ENCODE peak calls at places on chromosome 20, in five cellular contexts. Z is GM23338, L is uterus, D is BJ, F is fibroblast of mammary gland. G is an unnamed sample.

GRCh38 chr20:2451939-2452732 is 18.5 kb downstream of the SNRPB start:
- DNase-seq in D (no peak), F (peak), L (peak), Z (peak), G (peak)

GRCh38 chr20:18263723-18264122 is 24.6 kb upstream of the ZNF133 start:
- DNase-seq in Z (no peak), D (no peak), F (peak), L (no peak), G (peak)

GRCh38 chr20:14232650-14233049 is 104.8 kb downstream of the FLRT3 start:
- DNase-seq in L (no peak), D (no peak), Z (no peak), F (no peak), G (peak)

GRCh38 chr20:2820084-2820895 is 4.1 kb downstream of the TMEM239 start:
- DNase-seq in D (no peak), L (peak), F (peak), Z (peak), G (peak)

GRCh38 chr20:63281741-63282665 is 9.4 kb downstream of the ARFGAP1 start:
- DNase-seq in D (no peak), Z (no peak), F (no peak), L (no peak), G (no peak)

GRCh38 chr20:33653218-33653899 is 8.8 kb upstream of the C20orf144 start:
- DNase-seq in D (peak), L (peak), F (peak), Z (peak), G (peak)

GRCh38 chr20:60206259-60206658 is 248.0 kb downstream of the CDH26 start:
- DNase-seq in L (no peak), F (peak), D (no peak), Z (peak), G (peak)

GRCh38 chr20:3889489-3890409 is 562 bp downstream of the PANK2 start:
- DNase-seq in L (peak), F (no peak), Z (peak), D (no peak), G (no peak)

GRCh38 chr20:7770578-7770977 is 169.7 kb downstream of the HAO1 start:
- DNase-seq in D (no peak), Z (no peak), F (peak), L (no peak), G (no peak)

GRCh38 chr20:35462351-35462750 is 7.0 kb downstream of the CEP250 start:
- DNase-seq in F (no peak), Z (no peak), L (no peak), D (no peak), G (no peak)

GRCh38 chr20:51696304-51697118 is 71.7 kb downstream of the ATP9A start:
- DNase-seq in Z (no peak), F (peak), D (no peak), L (peak), G (peak)

GRCh38 chr20:19806806-19807691 is 49.0 kb downstream of the RIN2 start:
- DNase-seq in Z (no peak), D (no peak), L (no peak), F (peak), G (peak)

GRCh38 chr20:35226775-35227681 is 538 bp downstream of the MMP24 start:
- DNase-seq in Z (peak), F (peak), D (no peak), L (peak), G (peak)

GRCh38 chr20:13492001-13492480 is 146.7 kb downstream of the TASP1 start:
- DNase-seq in L (peak), D (peak), Z (peak), F (peak), G (peak)

GRCh38 chr20:33570743-33571142 is 80.8 kb downstream of the CBFA2T2 start:
- DNase-seq in Z (no peak), D (no peak), F (no peak), L (no peak), G (no peak)

GRCh38 chr20:1786061-1786460 is 109.1 kb upstream of the SIRPA start:
- DNase-seq in F (no peak), L (no peak), Z (no peak), D (no peak), G (no peak)

GRCh38 chr20:18001131-18001921 is 32.5 kb downstream of the MGME1 start:
- DNase-seq in F (peak), L (peak), Z (no peak), D (peak), G (peak)

GRCh38 chr20:62887147-62887859 is 25.7 kb upstream of the TCFL5 start:
- DNase-seq in F (peak), L (no peak), D (peak), Z (no peak), G (peak)

GRCh38 chr20:58719971-58720371 is 27.4 kb downstream of the NPEPL1 start:
- DNase-seq in Z (no peak), L (peak), F (no peak), D (no peak), G (no peak)

GRCh38 chr20:58839474-58839874 is 11.2 kb downstream of the GNAS-AS1 start:
- DNase-seq in F (peak), L (no peak), D (no peak), Z (peak), G (peak)

GRCh38 chr20:13262302-13262650 is 41.2 kb downstream of the ISM1 start:
- DNase-seq in D (no peak), Z (no peak), F (no peak), L (no peak), G (no peak)

GRCh38 chr20:23060629-23061028 is 11.2 kb upstream of the THBD start:
- DNase-seq in L (no peak), F (no peak), Z (no peak), D (no peak), G (no peak)

GRCh38 chr20:46057856-46058655 is 29.0 kb downstream of the SLC12A5 start:
- DNase-seq in Z (peak), F (peak), D (no peak), L (peak), G (peak)

GRCh38 chr20:3765171-3765887 is 2.2 kb downstream of the ADISSP start:
- DNase-seq in Z (no peak), L (no peak), F (no peak), D (no peak), G (no peak)

GRCh38 chr20:63441136-63441776 is 31.2 kb downstream of the KCNQ2 start:
- DNase-seq in L (no peak), D (no peak), Z (no peak), F (no peak), G (no peak)

GRCh38 chr20:59063358-59064213 is 21.0 kb upstream of the PRELID3B start:
- DNase-seq in Z (no peak), L (peak), D (no peak), F (peak), G (peak)

GRCh38 chr20:18359854-18360253 is 71.5 kb downstream of the ZNF133 start:
- DNase-seq in D (no peak), L (no peak), F (no peak), Z (no peak), G (no peak)

GRCh38 chr20:42432931-42433330 is 756.8 kb downstream of the PTPRT start:
- DNase-seq in F (no peak), D (no peak), Z (no peak), L (peak), G (peak)

GRCh38 chr20:46220808-46221207 is 87.5 kb downstream of the CDH22 start:
- DNase-seq in Z (peak), F (no peak), D (no peak), L (no peak), G (no peak)

GRCh38 chr20:17262786-17263185 is 35.9 kb downstream of the PCSK2 start:
- DNase-seq in F (no peak), D (no peak), Z (peak), L (no peak), G (no peak)

GRCh38 chr20:50434653-50435396 is 75.4 kb upstream of the PTPN1 start:
- DNase-seq in L (no peak), F (peak), Z (no peak), D (peak), G (peak)

GRCh38 chr20:57620999-57621398 is 773 bp upstream of the ZBP1 start:
- DNase-seq in F (no peak), Z (no peak), D (no peak), L (no peak), G (no peak)
- H3K4me3 ChIP-seq in F (no peak), Z (no peak), D (no peak), L (no peak), G (no peak)

GRCh38 chr20:6053776-6054688 is at the start of gene LRRN4:
- DNase-seq in Z (peak), F (peak), D (no peak), L (no peak), G (peak)
- H3K4me3 ChIP-seq in Z (peak), F (no peak), D (no peak), L (no peak), G (no peak)

GRCh38 chr20:38674178-38675133 is 49.8 kb upstream of the SLC32A1 start:
- DNase-seq in Z (peak), L (no peak), D (no peak), F (peak), G (peak)
- H3K4me3 ChIP-seq in Z (peak), L (peak), D (peak), F (peak), G (peak)

GRCh38 chr20:49285813-49286494 is 8.1 kb upstream of the ZNFX1 start:
- DNase-seq in D (no peak), Z (no peak), F (no peak), L (no peak), G (no peak)
- H3K4me3 ChIP-seq in D (no peak), Z (peak), F (no peak), L (no peak), G (no peak)

GRCh38 chr20:48951646-48952045 is 30.1 kb downstream of the ARFGEF2 start:
- DNase-seq in F (no peak), L (no peak), D (no peak), Z (no peak), G (no peak)

GRCh38 chr20:48948612-48949011 is 27.1 kb downstream of the ARFGEF2 start:
- DNase-seq in Z (peak), L (no peak), D (no peak), F (no peak), G (no peak)

GRCh38 chr20:48952656-48953055 is 31.1 kb downstream of the ARFGEF2 start:
- DNase-seq in D (no peak), Z (no peak), F (no peak), L (no peak), G (no peak)

GRCh38 chr20:48951041-48951440 is 29.5 kb downstream of the ARFGEF2 start:
- DNase-seq in L (no peak), F (no peak), Z (no peak), D (no peak), G (no peak)

GRCh38 chr20:48949304-48950170 is 28.0 kb downstream of the ARFGEF2 start:
- DNase-seq in F (no peak), L (no peak), Z (peak), D (no peak), G (no peak)
- H3K4me3 ChIP-seq in F (no peak), L (no peak), Z (no peak), D (no peak), G (no peak)

GRCh38 chr20:48003021-48003420 is 217.7 kb upstream of the SULF2 start:
- DNase-seq in L (no peak), Z (no peak), F (no peak), D (no peak), G (no peak)

GRCh38 chr20:48006036-48006833 is 221.0 kb upstream of the SULF2 start:
- DNase-seq in D (no peak), L (no peak), Z (no peak), F (no peak), G (no peak)

GRCh38 chr20:47998736-47999135 is 213.5 kb upstream of the SULF2 start:
- DNase-seq in Z (peak), F (no peak), D (no peak), L (no peak), G (no peak)

GRCh38 chr20:47999166-47999565 is 213.9 kb upstream of the SULF2 start:
- DNase-seq in Z (no peak), L (no peak), D (no peak), F (no peak), G (no peak)

DNA sequence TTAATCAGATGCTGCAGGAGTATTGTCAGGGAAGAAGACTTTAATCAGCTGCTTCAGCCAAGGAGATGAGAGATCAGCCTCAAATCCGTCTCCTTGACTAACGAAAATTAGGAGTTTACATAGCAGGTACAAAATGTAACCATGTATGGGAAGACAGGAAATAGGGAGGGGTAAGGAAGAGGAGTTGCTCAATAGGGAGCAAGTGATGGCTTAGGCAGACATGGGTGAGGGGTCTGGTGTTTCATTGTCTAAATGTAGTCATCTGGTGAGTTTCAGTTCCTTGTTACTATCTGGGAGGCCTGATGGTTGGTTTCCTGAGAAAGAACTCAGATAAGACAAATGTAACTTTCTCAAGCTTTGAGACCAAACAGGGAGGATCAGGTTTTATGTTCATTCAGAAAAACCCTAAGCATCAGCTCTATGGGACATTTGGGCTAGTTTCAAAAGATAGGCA is 217.3 kb upstream of the SULF2 start:
- DNase-seq in L (no peak), F (no peak), D (no peak), Z (no peak), G (no peak)
- H3K4me3 ChIP-seq in L (no peak), F (no peak), D (no peak), Z (no peak), G (no peak)

DNA sequence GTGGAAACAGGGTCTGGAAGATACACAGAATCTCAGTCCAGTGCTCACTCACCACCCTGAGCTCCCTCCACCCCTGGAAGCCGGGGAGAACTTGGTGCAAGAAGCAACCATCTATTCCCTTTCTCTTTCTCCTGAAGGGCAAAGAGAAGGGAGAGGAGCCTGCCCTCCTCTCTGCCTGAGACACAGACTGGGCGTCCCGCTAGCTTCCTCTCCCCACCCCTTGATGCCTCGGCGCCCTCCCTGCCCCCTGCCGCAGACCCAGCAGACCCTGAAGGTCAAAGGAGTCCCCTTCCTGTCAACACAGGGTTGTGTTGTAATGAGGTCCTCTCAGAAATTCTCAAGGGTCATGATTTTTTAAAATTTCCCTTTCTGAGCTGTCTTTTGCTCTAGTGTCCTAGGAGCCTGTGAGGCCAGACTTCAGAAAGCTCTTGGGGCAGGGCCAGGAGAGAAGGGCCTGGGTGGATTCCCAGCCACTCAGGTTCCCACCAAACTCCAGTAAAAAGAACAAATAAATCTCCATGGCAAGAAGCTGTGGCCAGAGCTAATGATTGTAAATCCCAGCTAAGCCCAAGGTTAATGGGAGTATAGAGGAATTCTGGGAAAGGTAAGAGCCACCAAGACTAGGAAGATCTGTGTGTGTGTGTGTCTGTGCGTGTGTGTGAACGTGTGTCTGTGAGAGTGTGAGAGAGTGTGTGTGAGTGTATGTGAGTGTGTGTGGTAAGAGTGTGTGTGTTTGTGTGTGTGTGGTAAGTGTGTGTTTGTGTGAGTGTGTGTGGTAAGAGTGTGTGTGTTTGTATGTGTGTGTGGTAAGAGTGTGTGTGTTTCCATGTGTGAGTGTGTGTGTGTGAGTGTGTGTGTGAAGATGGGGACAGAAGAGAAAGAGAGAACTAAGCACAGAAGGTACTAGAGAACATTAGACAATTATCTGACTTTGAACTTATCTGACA is 1.0 kb upstream of the JPH2 start:
- DNase-seq in Z (no peak), F (no peak), L (peak), D (peak), G (peak)
- H3K4me3 ChIP-seq in Z (peak), F (peak), L (peak), D (peak), G (peak)

GRCh38 chr20:53876470-53876869 is 193.9 kb downstream of the BCAS1 start:
- DNase-seq in F (no peak), L (no peak), Z (no peak), D (no peak), G (no peak)
- H3K4me3 ChIP-seq in F (no peak), L (no peak), Z (no peak), D (no peak), G (no peak)

DNA sequence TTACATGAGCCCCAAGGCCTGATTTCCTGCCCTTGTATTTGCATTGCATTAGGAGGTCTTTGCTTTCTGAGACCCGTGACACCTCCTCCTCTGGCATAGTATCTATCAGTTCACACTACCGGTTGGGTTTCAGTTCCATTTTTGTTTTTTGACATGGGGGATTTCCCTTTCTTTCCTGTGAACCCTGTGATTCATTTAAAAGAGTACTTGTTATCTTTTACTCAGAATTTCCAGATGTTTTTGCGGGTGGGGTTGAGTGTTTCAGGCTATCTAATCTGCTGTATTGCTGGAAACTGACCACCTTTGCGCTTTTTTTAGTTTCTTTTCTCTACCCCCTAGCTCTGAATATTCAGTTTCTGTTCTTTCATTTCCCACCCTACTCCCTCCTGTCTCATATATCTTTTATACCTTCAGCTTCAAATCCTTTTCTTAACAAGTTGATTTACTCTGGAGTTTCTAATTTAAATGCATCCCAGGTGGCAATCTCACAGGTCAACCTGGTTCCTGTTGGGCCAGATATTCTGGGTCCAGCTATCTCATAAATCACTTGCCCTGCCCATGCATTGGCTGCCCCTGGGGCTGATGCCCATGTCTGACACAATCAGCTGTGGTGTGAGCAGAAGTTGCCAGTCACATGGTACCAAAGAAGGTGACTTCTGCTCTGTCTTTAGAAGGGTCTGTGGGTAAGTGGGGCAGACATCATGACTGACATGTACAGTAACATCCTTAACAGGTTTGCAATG is 14.3 kb upstream of the NCOA3 start:
- DNase-seq in Z (no peak), D (no peak), F (no peak), L (no peak), G (peak)
- H3K4me3 ChIP-seq in Z (no peak), D (no peak), F (no peak), L (no peak), G (no peak)

GRCh38 chr20:47353224-47353696 is 3.2 kb downstream of the ZMYND8 start:
- DNase-seq in D (no peak), L (no peak), Z (no peak), F (no peak), G (no peak)
- H3K4me3 ChIP-seq in D (no peak), L (no peak), Z (peak), F (peak), G (peak)

G was measured in fibroblast of the aortic adventitia.